ENCODE peak calls at places on chromosome 18, in four cellular contexts. R is HepG2, I is GM12878, U is K562. G is an unnamed sample.

GRCh38 chr18:35835838-35836237 is 136.6 kb upstream of the RMP24 start:
- DNase-seq in U (no peak), R (no peak), I (peak), G (no peak)

GRCh38 chr18:63149200-63149587 is 170.4 kb downstream of the BCL2 start:
- DNase-seq in R (no peak), I (no peak), U (no peak), G (no peak)

GRCh38 chr18:3449702-3450357 is at the start of gene TGIF1:
- DNase-seq in I (no peak), R (peak), U (peak), G (peak)

GRCh38 chr18:33699372-33699771 is 121.4 kb downstream of the ASXL3 start:
- DNase-seq in I (peak), R (no peak), U (no peak), G (no peak)

GRCh38 chr18:48213791-48214190 is 195.4 kb downstream of the ZBTB7C start:
- DNase-seq in R (no peak), U (no peak), I (no peak), G (no peak)

GRCh38 chr18:61466736-61467135 is 133.5 kb downstream of the CDH20 start:
- DNase-seq in U (no peak), R (no peak), I (no peak), G (no peak)

GRCh38 chr18:60010513-60010912 is 110.7 kb downstream of the PMAIP1 start:
- DNase-seq in I (no peak), U (no peak), R (no peak), G (no peak)

GRCh38 chr18:37346048-37346447 is 219.6 kb downstream of the CELF4 start:
- DNase-seq in I (no peak), R (no peak), U (no peak), G (no peak)

GRCh38 chr18:62164855-62165487 is 21.9 kb downstream of the PIGN start:
- DNase-seq in I (no peak), R (no peak), U (peak), G (no peak)

GRCh38 chr18:22368066-22368465 is 49.6 kb downstream of the CTAGE1 start:
- DNase-seq in I (no peak), R (no peak), U (no peak), G (no peak)

GRCh38 chr18:23862071-23862470 is 152.5 kb upstream of the TTC39C start:
- DNase-seq in U (no peak), R (no peak), I (no peak), G (peak)

GRCh38 chr18:47284691-47285370 is 33.4 kb upstream of the SKOR2 start:
- DNase-seq in U (no peak), R (no peak), I (peak), G (no peak)

GRCh38 chr18:40868110-40868858 is 1086.8 kb upstream of the PIK3C3 start:
- DNase-seq in R (peak), U (no peak), I (no peak), G (peak)

GRCh38 chr18:73962251-73962650 is 185.4 kb downstream of the FBXO15 start:
- DNase-seq in U (no peak), I (no peak), R (no peak), G (no peak)

GRCh38 chr18:12485479-12486105 is 77.9 kb downstream of the PRELID3A start:
- DNase-seq in I (no peak), U (no peak), R (no peak), G (no peak)

GRCh38 chr18:3595282-3596273 is 145.6 kb downstream of the TGIF1 start:
- DNase-seq in R (peak), U (peak), I (peak), G (peak)

GRCh38 chr18:40249390-40250080 is 1705.5 kb upstream of the PIK3C3 start:
- DNase-seq in R (no peak), U (no peak), I (no peak), G (no peak)

GRCh38 chr18:29096380-29096779 is 919.5 kb upstream of the CDH2 start:
- DNase-seq in R (no peak), U (no peak), I (no peak), G (no peak)

DNA sequence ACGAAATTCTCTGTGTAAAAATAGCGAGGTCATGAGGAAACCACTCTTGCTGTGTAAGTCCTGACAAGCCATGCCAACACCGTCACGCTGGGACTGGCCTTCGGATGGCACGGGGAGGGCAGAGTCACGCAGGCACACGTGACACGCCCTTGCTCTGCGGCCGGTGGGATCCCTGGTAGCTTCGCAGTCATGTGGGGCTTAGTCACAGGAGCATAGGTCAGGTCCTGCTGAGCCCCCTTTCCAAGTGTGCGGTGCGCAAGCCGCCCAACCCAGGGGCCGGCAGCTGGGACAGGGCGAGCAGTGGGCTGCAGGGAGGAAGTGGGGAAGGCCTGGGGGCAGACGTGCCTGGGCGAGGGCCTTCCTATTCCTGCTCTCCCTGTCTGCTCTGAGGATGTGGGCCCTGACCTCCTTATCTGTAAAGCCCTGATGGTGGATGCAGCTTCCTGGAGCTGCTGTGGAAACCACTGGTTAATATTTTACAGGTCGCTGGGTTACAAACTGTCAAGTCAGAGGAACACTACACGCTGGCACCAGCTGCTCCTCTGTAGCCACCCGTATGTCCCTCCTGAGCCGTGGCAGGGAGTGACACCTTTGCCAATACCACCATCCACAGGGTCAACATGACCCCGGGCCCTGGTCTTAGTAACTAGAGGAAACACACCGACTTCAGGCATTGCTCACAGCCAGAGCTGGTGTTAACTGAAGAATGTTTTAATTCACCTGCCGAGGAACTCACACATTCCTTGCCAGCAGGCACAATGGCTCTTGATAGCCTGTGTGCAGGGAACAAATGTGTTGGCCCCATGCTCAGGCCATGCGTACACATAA is 17.8 kb downstream of the MBP start:
- DNase-seq in U (no peak), R (peak), I (no peak), G (peak)
- TF ChIP-seq POLR2AphosphoS5 in U (no peak), R (peak), I (peak), G (peak)

GRCh38 chr18:10291568-10291981 is 162.9 kb upstream of the APCDD1 start:
- DNase-seq in R (no peak), U (no peak), I (no peak), G (peak)
- TF ChIP-seq MYC in R (no peak), U (no peak), I (no peak), G (no peak)

DNA sequence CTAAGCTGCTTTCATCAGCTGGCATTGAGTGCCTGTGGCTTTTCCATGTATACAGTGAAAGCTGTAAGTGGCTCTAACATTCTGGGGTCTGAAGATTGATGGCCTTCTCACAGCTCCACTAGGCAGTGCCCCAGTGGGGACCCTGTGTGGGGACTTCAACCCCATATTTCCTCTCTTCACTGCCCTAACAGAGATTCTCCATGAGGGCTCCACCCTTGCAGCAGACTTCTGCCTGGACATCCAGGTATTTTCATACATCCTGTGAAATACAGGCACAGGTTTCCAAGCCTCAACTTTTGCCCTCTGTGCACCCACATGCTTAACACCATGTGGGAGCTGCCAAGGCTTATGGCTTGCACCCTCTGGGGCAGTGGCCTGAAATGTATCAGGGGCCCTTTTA is 188.2 kb upstream of the SYT4 start:
- DNase-seq in U (no peak), R (no peak), I (no peak), G (no peak)
- TF ChIP-seq POLR2AphosphoS5 in U (no peak), R (no peak), I (no peak), G (no peak)

DNA sequence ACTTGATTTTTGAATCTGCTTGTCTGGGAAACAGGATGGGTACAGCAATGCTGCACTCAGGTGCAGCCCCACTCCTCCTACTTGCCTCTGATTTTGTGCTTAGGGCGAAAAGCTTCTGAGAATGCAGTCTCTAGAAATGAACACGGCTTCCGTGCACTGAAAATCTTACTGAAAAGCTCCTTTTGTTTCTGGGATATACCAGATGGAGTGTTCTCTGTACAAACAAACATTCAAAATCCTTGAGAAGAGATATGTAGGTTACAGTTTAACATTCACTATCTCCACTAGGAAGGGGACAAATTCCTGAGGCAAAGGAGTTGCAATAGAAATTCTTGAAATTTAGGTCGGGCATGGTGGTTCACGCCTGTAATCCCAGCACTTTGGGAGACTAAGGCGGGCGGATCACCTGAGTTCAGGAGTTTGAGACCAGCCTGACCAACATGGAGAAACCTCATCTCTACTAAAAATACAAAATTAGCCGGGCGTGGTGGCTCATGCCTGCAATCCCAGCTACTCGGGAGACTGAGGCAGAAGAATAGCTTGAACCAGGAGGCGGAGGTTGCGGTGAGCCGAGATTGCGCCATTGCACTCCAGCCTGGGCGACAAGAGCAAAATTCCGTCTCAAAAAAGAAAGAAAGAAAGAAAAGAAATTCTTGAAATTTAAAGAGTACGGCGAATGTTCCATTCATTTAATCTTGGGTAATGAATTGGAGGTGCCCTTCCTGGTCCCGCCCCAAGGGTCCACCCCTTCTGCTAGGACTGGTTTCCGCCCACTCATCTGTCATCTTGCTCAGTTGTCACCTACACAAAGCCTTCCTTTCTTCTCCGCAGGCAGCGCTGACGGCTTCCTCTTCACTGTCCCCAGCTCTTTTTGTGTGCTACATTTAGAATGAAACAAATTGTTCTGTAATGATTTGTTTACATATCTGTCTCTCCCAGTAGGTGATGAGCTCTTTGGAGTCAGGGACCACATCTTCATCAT is 92.4 kb downstream of the SOCS6 start:
- DNase-seq in R (peak), I (no peak), U (peak), G (no peak)
- TF ChIP-seq MYC in R (no peak), I (no peak), U (no peak), G (no peak)

GRCh38 chr18:70464343-70465114 is 175.7 kb downstream of the SOCS6 start:
- DNase-seq in U (peak), R (peak), I (no peak), G (peak)
- TF ChIP-seq POLR2AphosphoS5 in U (no peak), R (no peak), I (no peak), G (no peak)

GRCh38 chr18:49921278-49922037 is 108.1 kb upstream of the ACAA2 start:
- DNase-seq in I (no peak), R (no peak), U (no peak), G (no peak)
- TF ChIP-seq MYC in I (no peak), R (no peak), U (no peak), G (no peak)